ENCODE peak calls at places on chromosomes 6 and 20, in four cellular contexts. One of them, this sample, is unnamed.

GRCh38 chr6:12749531-12750379 is 33.2 kb downstream of the PHACTR1 start:
- DNase-seq in H1: peak
- DNase-seq in HepG2: no peak
- DNase-seq in GM12878: no peak
- DNase-seq in this sample: no peak

GRCh38 chr6:129844118-129844891 is 16.8 kb downstream of the TMEM244 start:
- DNase-seq in H1: no peak
- DNase-seq in HepG2: no peak
- DNase-seq in GM12878: no peak
- DNase-seq in this sample: peak

GRCh38 chr20:54073288-54073687 is 2.9 kb upstream of the BCAS1 start:
- DNase-seq in H1: no peak
- DNase-seq in HepG2: no peak
- DNase-seq in GM12878: no peak
- DNase-seq in this sample: no peak

GRCh38 chr20:36544134-36545018 is 3.1 kb downstream of the MYL9 start:
- DNase-seq in H1: no peak
- DNase-seq in HepG2: no peak
- DNase-seq in GM12878: no peak
- DNase-seq in this sample: no peak

GRCh38 chr6:89120371-89120770 is 2.5 kb upstream of the SRSF12 start:
- DNase-seq in H1: no peak
- DNase-seq in HepG2: no peak
- DNase-seq in GM12878: no peak
- DNase-seq in this sample: no peak

GRCh38 chr20:23397961-23398360 is 23.3 kb downstream of the NAPB start:
- DNase-seq in H1: no peak
- DNase-seq in HepG2: no peak
- DNase-seq in GM12878: no peak
- DNase-seq in this sample: no peak

GRCh38 chr20:54922636-54923035 is 447.2 kb downstream of the DOK5 start:
- DNase-seq in H1: no peak
- DNase-seq in HepG2: no peak
- DNase-seq in GM12878: no peak
- DNase-seq in this sample: no peak

GRCh38 chr6:35148167-35148741 is 7.1 kb upstream of the TCP11 start:
- DNase-seq in H1: peak
- DNase-seq in HepG2: no peak
- DNase-seq in GM12878: peak
- DNase-seq in this sample: no peak

GRCh38 chr20:440636-441035 is 21.7 kb downstream of the TBC1D20 start:
- DNase-seq in H1: no peak
- DNase-seq in HepG2: no peak
- DNase-seq in GM12878: no peak
- DNase-seq in this sample: no peak

GRCh38 chr6:161744211-161745067 is 470.6 kb upstream of the AGPAT4 start:
- DNase-seq in H1: no peak
- DNase-seq in HepG2: no peak
- DNase-seq in GM12878: no peak
- DNase-seq in this sample: no peak

GRCh38 chr20:33568378-33569289 is 78.7 kb downstream of the CBFA2T2 start:
- DNase-seq in H1: peak
- DNase-seq in HepG2: peak
- DNase-seq in GM12878: no peak
- DNase-seq in this sample: no peak

GRCh38 chr6:130961148-130961547 is 101.9 kb downstream of the EPB41L2 start:
- DNase-seq in H1: no peak
- DNase-seq in HepG2: no peak
- DNase-seq in GM12878: peak
- DNase-seq in this sample: no peak

GRCh38 chr6:3355358-3356055 is 96.8 kb downstream of the PSMG4 start:
- DNase-seq in H1: no peak
- DNase-seq in HepG2: no peak
- DNase-seq in GM12878: no peak
- DNase-seq in this sample: no peak

GRCh38 chr6:136137008-136137689 is 113.0 kb downstream of the MTFR2 start:
- DNase-seq in H1: no peak
- DNase-seq in HepG2: peak
- DNase-seq in GM12878: no peak
- DNase-seq in this sample: no peak

GRCh38 chr6:35401514-35401913 is 50.6 kb upstream of the FANCE start:
- DNase-seq in H1: no peak
- DNase-seq in HepG2: no peak
- DNase-seq in GM12878: no peak
- DNase-seq in this sample: no peak

GRCh38 chr6:84089552-84089951 is 56.0 kb downstream of the MRAP2 start:
- DNase-seq in H1: no peak
- DNase-seq in HepG2: no peak
- DNase-seq in GM12878: no peak
- DNase-seq in this sample: no peak

GRCh38 chr20:53739799-53740785 is 146.5 kb upstream of the ZNF217 start:
- DNase-seq in H1: no peak
- DNase-seq in HepG2: no peak
- DNase-seq in GM12878: no peak
- DNase-seq in this sample: no peak

GRCh38 chr6:55276745-55277627 is 50.3 kb upstream of the GFRAL start:
- DNase-seq in H1: peak
- DNase-seq in HepG2: peak
- DNase-seq in GM12878: no peak
- DNase-seq in this sample: peak

GRCh38 chr6:148251286-148251685 is 91.4 kb upstream of the SASH1 start:
- DNase-seq in H1: no peak
- DNase-seq in HepG2: peak
- DNase-seq in GM12878: no peak
- DNase-seq in this sample: peak

GRCh38 chr6:26536571-26537159 is 1.5 kb upstream of the HMGN4 start:
- DNase-seq in H1: no peak
- DNase-seq in HepG2: peak
- DNase-seq in GM12878: no peak
- DNase-seq in this sample: no peak

GRCh38 chr20:36447101-36447500 is 94.2 kb upstream of the MYL9 start:
- DNase-seq in H1: peak
- DNase-seq in HepG2: no peak
- DNase-seq in GM12878: no peak
- DNase-seq in this sample: no peak

GRCh38 chr6:14475306-14475705 is 357.7 kb downstream of the CD83 start:
- DNase-seq in H1: no peak
- DNase-seq in HepG2: no peak
- DNase-seq in GM12878: no peak
- DNase-seq in this sample: no peak

GRCh38 chr6:2770171-2770570 is 5.0 kb downstream of the WRNIP1 start:
- DNase-seq in H1: no peak
- DNase-seq in HepG2: no peak
- DNase-seq in GM12878: no peak
- DNase-seq in this sample: peak

GRCh38 chr6:41777886-41778285 is 1.8 kb downstream of the FRS3 start:
- DNase-seq in H1: no peak
- DNase-seq in HepG2: no peak
- DNase-seq in GM12878: no peak
- DNase-seq in this sample: no peak

GRCh38 chr20:31446084-31446819 is 5.8 kb downstream of the DEFB123 start:
- DNase-seq in H1: no peak
- DNase-seq in HepG2: peak
- DNase-seq in GM12878: no peak
- DNase-seq in this sample: no peak

GRCh38 chr6:73565767-73566485 is 45.1 kb upstream of the EEF1A1 start:
- DNase-seq in H1: no peak
- DNase-seq in HepG2: peak
- DNase-seq in GM12878: no peak
- DNase-seq in this sample: no peak

GRCh38 chr20:41249371-41249770 is 68.2 kb downstream of the ZHX3 start:
- DNase-seq in H1: no peak
- DNase-seq in HepG2: no peak
- DNase-seq in GM12878: no peak
- DNase-seq in this sample: no peak

GRCh38 chr6:36229223-36229622 is 32.7 kb downstream of the BRPF3 start:
- DNase-seq in H1: no peak
- DNase-seq in HepG2: no peak
- DNase-seq in GM12878: no peak
- DNase-seq in this sample: no peak

GRCh38 chr6:45661667-45662066 is 283.9 kb upstream of the SUPT3H start:
- DNase-seq in H1: no peak
- DNase-seq in HepG2: no peak
- DNase-seq in GM12878: no peak
- DNase-seq in this sample: no peak

GRCh38 chr6:26031595-26032386 is 55.4 kb upstream of the HFE start:
- DNase-seq in H1: peak
- DNase-seq in HepG2: peak
- DNase-seq in GM12878: peak
- DNase-seq in this sample: peak

GRCh38 chr6:16437984-16438383 is 199.6 kb downstream of the GMPR start:
- DNase-seq in H1: no peak
- DNase-seq in HepG2: no peak
- DNase-seq in GM12878: no peak
- DNase-seq in this sample: no peak

GRCh38 chr6:64505312-64505711 is 869.7 kb downstream of the PHF3 start:
- DNase-seq in H1: peak
- DNase-seq in HepG2: peak
- DNase-seq in GM12878: no peak
- DNase-seq in this sample: peak

DNA sequence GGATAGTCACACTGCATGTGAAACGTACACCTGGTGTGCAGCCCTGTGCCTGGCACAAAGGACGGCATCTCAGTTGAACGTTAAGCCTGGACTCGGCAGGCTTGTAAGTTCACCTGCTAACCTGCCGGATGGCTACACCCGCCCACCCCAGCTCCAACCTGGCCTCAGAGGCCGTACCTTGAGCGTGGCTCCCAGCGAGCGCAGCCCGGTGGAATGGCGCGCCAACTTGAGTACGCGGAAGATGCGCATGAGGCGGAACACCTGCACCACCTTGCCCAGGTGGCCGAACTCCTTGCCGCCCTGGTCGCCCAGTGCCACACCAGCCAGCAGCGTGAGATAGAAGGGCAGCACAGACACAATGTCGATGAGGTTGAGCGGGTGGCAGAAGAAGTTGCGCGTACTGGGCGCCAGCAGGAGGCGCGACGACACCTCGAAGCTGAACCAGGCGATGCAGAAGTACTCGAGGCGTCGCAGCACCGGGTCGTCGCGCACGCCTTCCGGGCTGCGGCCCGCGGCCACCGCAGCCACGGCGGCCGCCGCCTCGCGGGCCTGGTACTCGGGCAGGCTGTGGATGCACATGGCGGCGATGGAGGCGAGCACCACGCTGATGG is 3.3 kb downstream of the KCNS1 start:
- DNase-seq in H1: no peak
- DNase-seq in HepG2: no peak
- DNase-seq in GM12878: no peak
- DNase-seq in this sample: no peak
- TF ChIP-seq SUZ12 in H1: no peak
- TF ChIP-seq SUZ12 in HepG2: no peak
- TF ChIP-seq SUZ12 in GM12878: no peak
- TF ChIP-seq SUZ12 in this sample: no peak

DNA sequence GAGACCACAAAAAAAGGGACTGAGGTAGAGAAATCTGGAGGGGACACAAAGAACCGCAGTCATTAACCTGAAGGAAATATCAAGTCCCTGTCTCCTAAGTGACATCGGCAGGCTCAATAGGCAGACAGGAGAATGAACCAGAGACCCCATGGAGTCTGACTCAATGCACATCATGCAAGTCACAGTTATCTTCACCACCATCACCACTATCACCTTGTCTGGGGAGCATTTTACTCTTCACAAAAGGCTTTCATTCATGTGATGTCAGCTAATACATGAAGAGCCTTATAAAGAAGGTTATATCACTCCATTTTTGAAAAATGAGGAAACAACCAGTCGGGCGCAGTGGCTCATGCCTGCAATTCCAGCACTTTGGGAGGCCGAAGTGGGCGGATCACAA is 4.4 kb downstream of the TAP1 start:
- DNase-seq in H1: no peak
- DNase-seq in HepG2: no peak
- DNase-seq in GM12878: no peak
- DNase-seq in this sample: no peak
- TF ChIP-seq SP1 in H1: no peak
- TF ChIP-seq SP1 in HepG2: no peak
- TF ChIP-seq SP1 in GM12878: no peak
- TF ChIP-seq SP1 in this sample: no peak

GRCh38 chr20:50188879-50189680 is 1.6 kb upstream of the CEBPB start:
- DNase-seq in H1: no peak
- DNase-seq in HepG2: peak
- DNase-seq in GM12878: no peak
- DNase-seq in this sample: no peak

GRCh38 chr20:50191065-50191565 is 485 bp downstream of the CEBPB start:
- DNase-seq in H1: peak
- DNase-seq in HepG2: no peak
- DNase-seq in GM12878: no peak
- DNase-seq in this sample: no peak

GRCh38 chr20:50190251-50191064 is at the start of gene CEBPB:
- DNase-seq in H1: peak
- DNase-seq in HepG2: peak
- DNase-seq in GM12878: no peak
- DNase-seq in this sample: peak

GRCh38 chr20:50188287-50188688 is 2.3 kb upstream of the CEBPB start:
- DNase-seq in H1: no peak
- DNase-seq in HepG2: no peak
- DNase-seq in GM12878: no peak
- DNase-seq in this sample: no peak

GRCh38 chr20:50189681-50190250 is 864 bp upstream of the CEBPB start:
- DNase-seq in H1: no peak
- DNase-seq in HepG2: peak
- DNase-seq in GM12878: no peak
- DNase-seq in this sample: no peak
- TF ChIP-seq SUZ12 in H1: no peak
- TF ChIP-seq SUZ12 in HepG2: no peak
- TF ChIP-seq SUZ12 in GM12878: no peak
- TF ChIP-seq SUZ12 in this sample: no peak

GRCh38 chr6:33768644-33769120 is 20.2 kb downstream of the LEMD2 start:
- DNase-seq in H1: peak
- DNase-seq in HepG2: peak
- DNase-seq in GM12878: no peak
- DNase-seq in this sample: peak

GRCh38 chr6:33770833-33771341 is 18.0 kb downstream of the LEMD2 start:
- DNase-seq in H1: no peak
- DNase-seq in HepG2: no peak
- DNase-seq in GM12878: no peak
- DNase-seq in this sample: no peak

GRCh38 chr6:33770116-33770832 is 18.7 kb downstream of the LEMD2 start:
- DNase-seq in H1: peak
- DNase-seq in HepG2: no peak
- DNase-seq in GM12878: no peak
- DNase-seq in this sample: no peak

GRCh38 chr6:33771342-33772113 is 17.4 kb downstream of the LEMD2 start:
- DNase-seq in H1: peak
- DNase-seq in HepG2: no peak
- DNase-seq in GM12878: no peak
- DNase-seq in this sample: peak

GRCh38 chr6:33769248-33769821 is 19.6 kb downstream of the LEMD2 start:
- DNase-seq in H1: no peak
- DNase-seq in HepG2: no peak
- DNase-seq in GM12878: no peak
- DNase-seq in this sample: no peak
- TF ChIP-seq SP1 in H1: no peak
- TF ChIP-seq SP1 in HepG2: no peak
- TF ChIP-seq SP1 in GM12878: no peak
- TF ChIP-seq SP1 in this sample: no peak